ENCODE peak calls at places on chromosome 12, in five cellular contexts. S is AG10803, Q is heart left ventricle, H is fibroblast of the aortic adventitia, C is BJ. A is an unnamed sample.

GRCh38 chr12:30990316-30990715 is 63.8 kb downstream of the TSPAN11 start:
- DNase-seq in S (no peak), Q (no peak), H (no peak), C (no peak), A (no peak)

GRCh38 chr12:16449459-16449858 is 102.0 kb downstream of the MGST1 start:
- DNase-seq in S (no peak), Q (no peak), H (peak; percentile 4), C (no peak), A (no peak)

GRCh38 chr12:5318874-5319273 is 113.0 kb upstream of the NTF3 start:
- DNase-seq in S (peak; percentile 76), Q (no peak), H (peak; percentile 54), C (peak; percentile 17), A (no peak)

GRCh38 chr12:120666577-120667390 is 20.2 kb upstream of the MLEC start:
- DNase-seq in S (no peak), Q (no peak), H (no peak), C (no peak), A (no peak)

GRCh38 chr12:51675062-51675803 is 84.2 kb downstream of the SCN8A start:
- DNase-seq in S (no peak), Q (no peak), H (no peak), C (no peak), A (no peak)

GRCh38 chr12:124445121-124445718 is 122.2 kb downstream of the NCOR2 start:
- DNase-seq in S (no peak), Q (no peak), H (no peak), C (no peak), A (no peak)

GRCh38 chr12:6183689-6184441 is 16.3 kb upstream of the CD9 start:
- DNase-seq in S (peak; percentile 63), Q (no peak), H (peak; percentile 86), C (no peak), A (no peak)

GRCh38 chr12:109582636-109583035 is 9.0 kb downstream of the MVK start:
- DNase-seq in S (no peak), Q (no peak), H (no peak), C (no peak), A (no peak)

GRCh38 chr12:61367281-61367785 is 892.9 kb upstream of the USP15 start:
- DNase-seq in S (no peak), Q (no peak), H (no peak), C (no peak), A (no peak)

GRCh38 chr12:132475304-132476037 is 14.5 kb upstream of the FBRSL1 start:
- DNase-seq in S (no peak), Q (peak; percentile 24), H (no peak), C (no peak), A (no peak)

GRCh38 chr12:1809606-1810140 is 10.7 kb upstream of the LRTM2 start:
- DNase-seq in S (no peak), Q (no peak), H (no peak), C (no peak), A (no peak)

GRCh38 chr12:119195256-119195655 is 16.5 kb downstream of the HSPB8 start:
- DNase-seq in S (no peak), Q (no peak), H (no peak), C (no peak), A (no peak)

GRCh38 chr12:89450922-89451321 is 73.7 kb downstream of the GALNT4 start:
- DNase-seq in S (peak; percentile 90), Q (no peak), H (peak; percentile 80), C (no peak), A (peak; percentile 38)

GRCh38 chr12:38905480-38906351 is at the start of gene CPNE8:
- DNase-seq in S (peak; percentile 69), Q (peak; percentile 89), H (peak; percentile 78), C (peak; percentile 24), A (no peak)

GRCh38 chr12:6970096-6970527 is 352 bp downstream of the PHB2 start:
- DNase-seq in S (no peak), Q (no peak), H (no peak), C (no peak), A (no peak)

GRCh38 chr12:87305481-87305880 is 723.7 kb downstream of the C12orf50 start:
- DNase-seq in S (no peak), Q (no peak), H (peak; percentile 34), C (no peak), A (no peak)

GRCh38 chr12:11884661-11885060 is 186.1 kb upstream of the BCL2L14 start:
- DNase-seq in S (no peak), Q (peak; percentile 33), H (no peak), C (no peak), A (no peak)

GRCh38 chr12:51362307-51362706 is 15.8 kb upstream of the CELA1 start:
- DNase-seq in S (no peak), Q (no peak), H (no peak), C (no peak), A (no peak)

GRCh38 chr12:17334784-17335183 is 728.8 kb upstream of the LMO3 start:
- DNase-seq in S (no peak), Q (no peak), H (no peak), C (no peak), A (no peak)

GRCh38 chr12:76611533-76611932 is 52.0 kb upstream of the OSBPL8 start:
- DNase-seq in S (peak; percentile 87), Q (no peak), H (peak; percentile 83), C (peak; percentile 95), A (no peak)

GRCh38 chr12:102300824-102301461 is 103.3 kb upstream of the PMCH start:
- DNase-seq in S (peak; percentile 44), Q (no peak), H (peak; percentile 50), C (no peak), A (no peak)

GRCh38 chr12:16349132-16349463 is 1.7 kb downstream of the MGST1 start:
- DNase-seq in S (peak; percentile 93), Q (peak; percentile 50), H (peak; percentile 98), C (peak; percentile 75), A (peak; percentile 79)

GRCh38 chr12:75479963-75480461 is 543 bp upstream of the GLIPR1 start:
- DNase-seq in S (peak; percentile 70), Q (no peak), H (no peak), C (peak; percentile 76), A (peak; percentile 93)

DNA sequence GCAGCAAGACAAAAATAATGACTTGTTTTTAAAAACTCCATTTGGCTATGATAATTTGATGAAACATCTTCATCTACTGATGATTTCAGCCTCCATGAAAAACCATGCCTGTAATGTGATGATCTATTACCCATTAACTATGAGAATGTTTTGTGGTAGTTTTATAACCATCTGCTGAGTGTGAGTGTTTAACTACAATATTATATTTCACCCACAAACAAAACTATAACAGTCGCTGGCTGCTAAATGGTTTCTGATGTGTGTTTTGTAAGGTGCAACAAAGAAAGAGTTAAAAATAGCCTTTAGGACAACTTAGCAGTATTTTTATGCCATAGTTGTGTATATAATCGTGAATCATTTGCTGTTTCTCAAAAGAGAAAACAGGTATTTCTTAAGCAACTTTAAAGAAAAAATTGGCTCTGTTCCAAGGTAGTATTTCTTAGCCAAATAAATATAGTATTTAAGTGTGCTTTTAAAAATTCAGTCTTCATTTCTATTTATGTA is 4.9 kb downstream of the PTHLH start:
- DNase-seq in S (peak; percentile 65), Q (no peak), H (no peak), C (no peak), A (no peak)
- H3K4me3 ChIP-seq in S (no peak overlapping the region), Q (no peak overlapping the region), H (no peak overlapping the region), C (no peak overlapping the region), A (no peak overlapping the region)

DNA sequence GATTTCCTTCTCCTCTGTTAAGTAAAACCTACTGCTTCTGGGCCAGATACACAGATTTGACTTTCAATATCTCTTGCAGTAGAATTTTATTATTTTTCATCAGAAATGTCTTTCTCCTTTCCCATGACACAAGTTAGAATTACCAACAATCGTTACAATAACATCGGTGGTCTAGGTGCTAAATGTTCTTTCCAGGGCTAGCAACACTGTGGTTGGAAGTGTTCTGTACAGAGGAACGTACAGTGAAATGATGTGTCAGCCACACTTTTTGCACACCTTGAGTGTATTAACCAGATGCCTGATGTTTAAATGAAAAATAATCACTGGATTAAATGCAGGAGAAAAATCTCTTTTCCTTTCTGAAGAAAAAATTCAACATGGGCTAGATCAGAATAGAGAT is 27.7 kb upstream of the KLRD1 start:
- DNase-seq in S (no peak), Q (no peak), H (no peak), C (no peak), A (no peak)
- TF ChIP-seq CTCF in S (no peak), Q (no peak), H (no peak), C (no peak), A (no peak)

GRCh38 chr12:49415426-49416040 is 48.3 kb downstream of the SPATS2 start:
- DNase-seq in S (no peak), Q (no peak), H (no peak), C (no peak), A (no peak)

GRCh38 chr12:49413010-49413409 is 45.7 kb downstream of the SPATS2 start:
- DNase-seq in S (peak; percentile 29), Q (no peak), H (no peak), C (no peak), A (no peak)

GRCh38 chr12:49416892-49417291 is 49.6 kb downstream of the SPATS2 start:
- DNase-seq in S (no peak), Q (no peak), H (no peak), C (no peak), A (no peak)

GRCh38 chr12:49413796-49414195 is 46.5 kb downstream of the SPATS2 start:
- DNase-seq in S (peak; percentile 23), Q (no peak), H (peak; percentile 39), C (no peak), A (no peak)

GRCh38 chr12:49414364-49414763 is 47.1 kb downstream of the SPATS2 start:
- DNase-seq in S (no peak), Q (no peak), H (no peak), C (no peak), A (no peak)
- H3K4me3 ChIP-seq in S (no peak overlapping the region), Q (no peak overlapping the region), H (no peak overlapping the region), C (no peak overlapping the region), A (no peak overlapping the region)

GRCh38 chr12:32036477-32037263 is 70.0 kb upstream of the BICD1 start:
- DNase-seq in S (no peak), Q (no peak), H (no peak), C (no peak), A (no peak)
- TF ChIP-seq CTCF in S (no peak), Q (no peak), H (peak; percentile 8), C (no peak), A (no peak)

GRCh38 chr12:28257411-28257810 is 67.2 kb downstream of the CCDC91 start:
- DNase-seq in S (no peak), Q (no peak), H (no peak), C (no peak), A (no peak)

GRCh38 chr12:28248555-28249127 is 58.4 kb downstream of the CCDC91 start:
- DNase-seq in S (no peak), Q (no peak), H (no peak), C (no peak), A (no peak)

GRCh38 chr12:28247806-28248205 is 57.5 kb downstream of the CCDC91 start:
- DNase-seq in S (no peak), Q (no peak), H (no peak), C (no peak), A (no peak)

GRCh38 chr12:28258998-28259397 is 68.7 kb downstream of the CCDC91 start:
- DNase-seq in S (no peak), Q (no peak), H (peak; percentile 20), C (peak; percentile 2), A (no peak)

GRCh38 chr12:28253175-28253641 is 63.0 kb downstream of the CCDC91 start:
- DNase-seq in S (no peak), Q (no peak), H (no peak), C (no peak), A (no peak)
- H3K4me3 ChIP-seq in S (no peak overlapping the region), Q (no peak overlapping the region), H (no peak overlapping the region), C (no peak overlapping the region), A (no peak overlapping the region)